ENCODE peak calls at places on chromosomes 2 and 18, in ten cellular contexts. One of them, this sample, is unnamed. For H3K4me1, the result is how much of the 10 kb centered on the place peaks cover.

GRCh38 chr2:193294371-193294770 is 1099.6 kb upstream of the TMEFF2 start:
- DNase-seq in astrocyte: no peak
- DNase-seq in CD4-positive, CD25-positive, alpha-beta regulatory T cell: no peak
- DNase-seq in breast epithelium: no peak
- DNase-seq in SJSA1: no peak
- DNase-seq in right cardiac atrium: no peak
- DNase-seq in cardiac muscle cell: no peak
- DNase-seq in thoracic aorta: no peak
- DNase-seq in transverse colon: no peak
- DNase-seq in CD8-positive, alpha-beta memory T cell: no peak
- DNase-seq in this sample: no peak

GRCh38 chr18:59423251-59423650 is 64.2 kb upstream of the LMAN1 start:
- DNase-seq in astrocyte: no peak
- DNase-seq in CD4-positive, CD25-positive, alpha-beta regulatory T cell: no peak
- DNase-seq in breast epithelium: no peak
- DNase-seq in SJSA1: no peak
- DNase-seq in right cardiac atrium: no peak
- DNase-seq in cardiac muscle cell: no peak
- DNase-seq in thoracic aorta: no peak
- DNase-seq in transverse colon: no peak
- DNase-seq in CD8-positive, alpha-beta memory T cell: no peak
- DNase-seq in this sample: no peak

GRCh38 chr2:235925250-235925919 is 242.8 kb downstream of the GBX2 start:
- DNase-seq in astrocyte: no peak
- DNase-seq in CD4-positive, CD25-positive, alpha-beta regulatory T cell: no peak
- DNase-seq in breast epithelium: no peak
- DNase-seq in SJSA1: no peak
- DNase-seq in right cardiac atrium: no peak
- DNase-seq in cardiac muscle cell: no peak
- DNase-seq in thoracic aorta: no peak
- DNase-seq in transverse colon: no peak
- DNase-seq in CD8-positive, alpha-beta memory T cell: no peak
- DNase-seq in this sample: peak

GRCh38 chr2:424306-425172 is 136.6 kb upstream of the ALKAL2 start:
- DNase-seq in astrocyte: peak
- DNase-seq in CD4-positive, CD25-positive, alpha-beta regulatory T cell: no peak
- DNase-seq in breast epithelium: no peak
- DNase-seq in SJSA1: peak
- DNase-seq in right cardiac atrium: no peak
- DNase-seq in cardiac muscle cell: no peak
- DNase-seq in thoracic aorta: no peak
- DNase-seq in transverse colon: no peak
- DNase-seq in CD8-positive, alpha-beta memory T cell: no peak
- DNase-seq in this sample: peak

GRCh38 chr2:45888167-45888566 is 236.7 kb downstream of the PRKCE start:
- DNase-seq in astrocyte: peak
- DNase-seq in CD4-positive, CD25-positive, alpha-beta regulatory T cell: no peak
- DNase-seq in breast epithelium: no peak
- DNase-seq in SJSA1: no peak
- DNase-seq in right cardiac atrium: no peak
- DNase-seq in cardiac muscle cell: no peak
- DNase-seq in thoracic aorta: no peak
- DNase-seq in transverse colon: no peak
- DNase-seq in CD8-positive, alpha-beta memory T cell: no peak
- DNase-seq in this sample: no peak

GRCh38 chr2:110219496-110220192 is 7.3 kb upstream of the MTLN start:
- DNase-seq in astrocyte: peak
- DNase-seq in CD4-positive, CD25-positive, alpha-beta regulatory T cell: no peak
- DNase-seq in breast epithelium: no peak
- DNase-seq in SJSA1: no peak
- DNase-seq in right cardiac atrium: no peak
- DNase-seq in cardiac muscle cell: no peak
- DNase-seq in thoracic aorta: no peak
- DNase-seq in transverse colon: no peak
- DNase-seq in CD8-positive, alpha-beta memory T cell: no peak
- DNase-seq in this sample: no peak

GRCh38 chr2:201100497-201100896 is 15.5 kb upstream of the CFLAR start:
- DNase-seq in astrocyte: no peak
- DNase-seq in CD4-positive, CD25-positive, alpha-beta regulatory T cell: no peak
- DNase-seq in breast epithelium: no peak
- DNase-seq in SJSA1: no peak
- DNase-seq in right cardiac atrium: no peak
- DNase-seq in cardiac muscle cell: no peak
- DNase-seq in thoracic aorta: no peak
- DNase-seq in transverse colon: no peak
- DNase-seq in CD8-positive, alpha-beta memory T cell: no peak
- DNase-seq in this sample: no peak

GRCh38 chr2:167471332-167471731 is 583.1 kb downstream of the XIRP2 start:
- DNase-seq in astrocyte: no peak
- DNase-seq in CD4-positive, CD25-positive, alpha-beta regulatory T cell: no peak
- DNase-seq in breast epithelium: no peak
- DNase-seq in SJSA1: no peak
- DNase-seq in right cardiac atrium: no peak
- DNase-seq in cardiac muscle cell: no peak
- DNase-seq in thoracic aorta: no peak
- DNase-seq in transverse colon: no peak
- DNase-seq in CD8-positive, alpha-beta memory T cell: no peak
- DNase-seq in this sample: no peak

GRCh38 chr18:31203086-31203793 is 40.6 kb upstream of the DSC1 start:
- DNase-seq in astrocyte: no peak
- DNase-seq in CD4-positive, CD25-positive, alpha-beta regulatory T cell: no peak
- DNase-seq in breast epithelium: no peak
- DNase-seq in SJSA1: no peak
- DNase-seq in right cardiac atrium: peak
- DNase-seq in cardiac muscle cell: no peak
- DNase-seq in thoracic aorta: no peak
- DNase-seq in transverse colon: peak
- DNase-seq in CD8-positive, alpha-beta memory T cell: no peak
- DNase-seq in this sample: no peak

GRCh38 chr2:18792226-18792629 is 202.9 kb upstream of the NT5C1B start:
- DNase-seq in astrocyte: peak
- DNase-seq in CD4-positive, CD25-positive, alpha-beta regulatory T cell: no peak
- DNase-seq in breast epithelium: no peak
- DNase-seq in SJSA1: no peak
- DNase-seq in right cardiac atrium: no peak
- DNase-seq in cardiac muscle cell: no peak
- DNase-seq in thoracic aorta: no peak
- DNase-seq in transverse colon: no peak
- DNase-seq in CD8-positive, alpha-beta memory T cell: no peak
- DNase-seq in this sample: no peak

GRCh38 chr18:21851327-21851961 is 110.9 kb downstream of the MIB1 start:
- DNase-seq in astrocyte: no peak
- DNase-seq in CD4-positive, CD25-positive, alpha-beta regulatory T cell: peak
- DNase-seq in breast epithelium: no peak
- DNase-seq in SJSA1: no peak
- DNase-seq in right cardiac atrium: no peak
- DNase-seq in cardiac muscle cell: no peak
- DNase-seq in thoracic aorta: no peak
- DNase-seq in transverse colon: no peak
- DNase-seq in CD8-positive, alpha-beta memory T cell: no peak
- DNase-seq in this sample: no peak

GRCh38 chr18:76610933-76611749 is 116.1 kb upstream of the ZNF516 start:
- DNase-seq in astrocyte: peak
- DNase-seq in CD4-positive, CD25-positive, alpha-beta regulatory T cell: no peak
- DNase-seq in breast epithelium: no peak
- DNase-seq in SJSA1: no peak
- DNase-seq in right cardiac atrium: no peak
- DNase-seq in cardiac muscle cell: no peak
- DNase-seq in thoracic aorta: no peak
- DNase-seq in transverse colon: no peak
- DNase-seq in CD8-positive, alpha-beta memory T cell: no peak
- DNase-seq in this sample: no peak

GRCh38 chr2:74440005-74440377 is 1.7 kb downstream of the RTKN start:
- DNase-seq in astrocyte: no peak
- DNase-seq in CD4-positive, CD25-positive, alpha-beta regulatory T cell: no peak
- DNase-seq in breast epithelium: peak
- DNase-seq in SJSA1: no peak
- DNase-seq in right cardiac atrium: peak
- DNase-seq in cardiac muscle cell: peak
- DNase-seq in thoracic aorta: no peak
- DNase-seq in transverse colon: peak
- DNase-seq in CD8-positive, alpha-beta memory T cell: no peak
- DNase-seq in this sample: no peak

GRCh38 chr2:3238951-3239841 is 138.4 kb downstream of the EIPR1 start:
- DNase-seq in astrocyte: no peak
- DNase-seq in CD4-positive, CD25-positive, alpha-beta regulatory T cell: peak
- DNase-seq in breast epithelium: no peak
- DNase-seq in SJSA1: no peak
- DNase-seq in right cardiac atrium: no peak
- DNase-seq in cardiac muscle cell: no peak
- DNase-seq in thoracic aorta: no peak
- DNase-seq in transverse colon: no peak
- DNase-seq in CD8-positive, alpha-beta memory T cell: no peak
- DNase-seq in this sample: no peak

GRCh38 chr2:216974321-216975302 is 114.7 kb upstream of the TNP1 start:
- DNase-seq in astrocyte: no peak
- DNase-seq in CD4-positive, CD25-positive, alpha-beta regulatory T cell: no peak
- DNase-seq in breast epithelium: no peak
- DNase-seq in SJSA1: no peak
- DNase-seq in right cardiac atrium: peak
- DNase-seq in cardiac muscle cell: no peak
- DNase-seq in thoracic aorta: no peak
- DNase-seq in transverse colon: no peak
- DNase-seq in CD8-positive, alpha-beta memory T cell: no peak
- DNase-seq in this sample: no peak

GRCh38 chr2:240876475-240877251 is 8.0 kb downstream of the AGXT start:
- DNase-seq in astrocyte: no peak
- DNase-seq in CD4-positive, CD25-positive, alpha-beta regulatory T cell: no peak
- DNase-seq in breast epithelium: no peak
- DNase-seq in SJSA1: no peak
- DNase-seq in right cardiac atrium: no peak
- DNase-seq in cardiac muscle cell: no peak
- DNase-seq in thoracic aorta: no peak
- DNase-seq in transverse colon: peak
- DNase-seq in CD8-positive, alpha-beta memory T cell: no peak
- DNase-seq in this sample: no peak

GRCh38 chr2:127079358-127079920 is 27.5 kb downstream of the BIN1 start:
- DNase-seq in astrocyte: no peak
- DNase-seq in CD4-positive, CD25-positive, alpha-beta regulatory T cell: peak
- DNase-seq in breast epithelium: no peak
- DNase-seq in SJSA1: no peak
- DNase-seq in right cardiac atrium: no peak
- DNase-seq in cardiac muscle cell: peak
- DNase-seq in thoracic aorta: no peak
- DNase-seq in transverse colon: no peak
- DNase-seq in CD8-positive, alpha-beta memory T cell: no peak
- DNase-seq in this sample: no peak

GRCh38 chr2:44936715-44937687 is 4.5 kb upstream of the SIX3 start:
- DNase-seq in astrocyte: no peak
- DNase-seq in CD4-positive, CD25-positive, alpha-beta regulatory T cell: no peak
- DNase-seq in breast epithelium: no peak
- DNase-seq in SJSA1: no peak
- DNase-seq in right cardiac atrium: no peak
- DNase-seq in cardiac muscle cell: no peak
- DNase-seq in thoracic aorta: no peak
- DNase-seq in transverse colon: no peak
- DNase-seq in CD8-positive, alpha-beta memory T cell: no peak
- DNase-seq in this sample: peak

GRCh38 chr2:219060821-219061791 is at the start of gene IHH:
- DNase-seq in astrocyte: no peak
- DNase-seq in CD4-positive, CD25-positive, alpha-beta regulatory T cell: peak
- DNase-seq in breast epithelium: no peak
- DNase-seq in SJSA1: no peak
- DNase-seq in right cardiac atrium: no peak
- DNase-seq in cardiac muscle cell: peak
- DNase-seq in thoracic aorta: no peak
- DNase-seq in transverse colon: peak
- DNase-seq in CD8-positive, alpha-beta memory T cell: no peak
- DNase-seq in this sample: peak

GRCh38 chr18:9839211-9839610 is 46.6 kb upstream of the TXNDC2 start:
- DNase-seq in astrocyte: no peak
- DNase-seq in CD4-positive, CD25-positive, alpha-beta regulatory T cell: no peak
- DNase-seq in breast epithelium: no peak
- DNase-seq in SJSA1: no peak
- DNase-seq in right cardiac atrium: no peak
- DNase-seq in cardiac muscle cell: no peak
- DNase-seq in thoracic aorta: no peak
- DNase-seq in transverse colon: no peak
- DNase-seq in CD8-positive, alpha-beta memory T cell: no peak
- DNase-seq in this sample: no peak
- H3K4me1 ChIP-seq in astrocyte: under half
- H3K4me1 ChIP-seq in CD4-positive, CD25-positive, alpha-beta regulatory T cell: under half
- H3K4me1 ChIP-seq in breast epithelium: under half
- H3K4me1 ChIP-seq in SJSA1: under half
- H3K4me1 ChIP-seq in right cardiac atrium: under half
- H3K4me1 ChIP-seq in cardiac muscle cell: under half
- H3K4me1 ChIP-seq in thoracic aorta: under half
- H3K4me1 ChIP-seq in transverse colon: under half
- H3K4me1 ChIP-seq in CD8-positive, alpha-beta memory T cell: under half
- H3K4me1 ChIP-seq in this sample: under half

GRCh38 chr18:61606068-61606660 is 272.9 kb downstream of the CDH20 start:
- DNase-seq in astrocyte: peak
- DNase-seq in CD4-positive, CD25-positive, alpha-beta regulatory T cell: no peak
- DNase-seq in breast epithelium: peak
- DNase-seq in SJSA1: peak
- DNase-seq in right cardiac atrium: peak
- DNase-seq in cardiac muscle cell: peak
- DNase-seq in thoracic aorta: no peak
- DNase-seq in transverse colon: no peak
- DNase-seq in CD8-positive, alpha-beta memory T cell: no peak
- DNase-seq in this sample: peak
- H3K4me3 ChIP-seq in astrocyte: peak
- H3K4me3 ChIP-seq in CD4-positive, CD25-positive, alpha-beta regulatory T cell: no peak
- H3K4me3 ChIP-seq in breast epithelium: peak
- H3K4me3 ChIP-seq in SJSA1: peak
- H3K4me3 ChIP-seq in right cardiac atrium: peak
- H3K4me3 ChIP-seq in cardiac muscle cell: peak
- H3K4me3 ChIP-seq in thoracic aorta: peak
- H3K4me3 ChIP-seq in transverse colon: no peak
- H3K4me3 ChIP-seq in CD8-positive, alpha-beta memory T cell: no peak
- H3K4me3 ChIP-seq in this sample: peak

DNA sequence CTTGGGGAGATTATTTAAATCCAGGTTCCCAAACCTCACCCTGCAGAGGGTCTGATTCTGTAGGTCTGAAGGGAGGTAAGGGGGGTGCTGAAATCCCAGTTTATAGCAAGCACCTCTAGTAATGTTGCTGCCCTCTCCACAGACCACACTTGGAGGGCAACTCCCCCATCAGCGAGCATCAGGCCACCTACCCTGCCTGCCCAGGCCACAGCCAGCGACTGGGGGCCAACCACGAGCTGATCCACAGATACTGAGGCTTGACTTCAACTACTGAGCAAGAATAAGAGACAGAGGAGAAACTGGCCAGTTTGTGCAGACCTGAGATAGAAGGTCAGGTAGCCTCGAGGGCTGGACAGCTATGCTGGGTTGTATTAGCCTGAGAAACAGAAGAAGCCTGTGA is 36.3 kb upstream of the LBH start:
- DNase-seq in astrocyte: no peak
- DNase-seq in CD4-positive, CD25-positive, alpha-beta regulatory T cell: no peak
- DNase-seq in breast epithelium: no peak
- DNase-seq in SJSA1: no peak
- DNase-seq in right cardiac atrium: no peak
- DNase-seq in cardiac muscle cell: no peak
- DNase-seq in thoracic aorta: no peak
- DNase-seq in transverse colon: no peak
- DNase-seq in CD8-positive, alpha-beta memory T cell: no peak
- DNase-seq in this sample: no peak
- H3K27ac ChIP-seq in astrocyte: no peak
- H3K27ac ChIP-seq in CD4-positive, CD25-positive, alpha-beta regulatory T cell: no peak
- H3K27ac ChIP-seq in breast epithelium: no peak
- H3K27ac ChIP-seq in SJSA1: no peak
- H3K27ac ChIP-seq in right cardiac atrium: no peak
- H3K27ac ChIP-seq in cardiac muscle cell: peak
- H3K27ac ChIP-seq in thoracic aorta: no peak
- H3K27ac ChIP-seq in transverse colon: no peak
- H3K27ac ChIP-seq in CD8-positive, alpha-beta memory T cell: no peak
- H3K27ac ChIP-seq in this sample: no peak

GRCh38 chr2:170821631-170822291 is 5.1 kb downstream of the GAD1 start:
- DNase-seq in astrocyte: no peak
- DNase-seq in CD4-positive, CD25-positive, alpha-beta regulatory T cell: no peak
- DNase-seq in breast epithelium: no peak
- DNase-seq in SJSA1: no peak
- DNase-seq in right cardiac atrium: no peak
- DNase-seq in cardiac muscle cell: no peak
- DNase-seq in thoracic aorta: no peak
- DNase-seq in transverse colon: no peak
- DNase-seq in CD8-positive, alpha-beta memory T cell: no peak
- DNase-seq in this sample: no peak
- H3K4me1 ChIP-seq in astrocyte: under half
- H3K4me1 ChIP-seq in CD4-positive, CD25-positive, alpha-beta regulatory T cell: half or more
- H3K4me1 ChIP-seq in breast epithelium: under half
- H3K4me1 ChIP-seq in SJSA1: under half
- H3K4me1 ChIP-seq in right cardiac atrium: under half
- H3K4me1 ChIP-seq in cardiac muscle cell: under half
- H3K4me1 ChIP-seq in thoracic aorta: half or more
- H3K4me1 ChIP-seq in transverse colon: half or more
- H3K4me1 ChIP-seq in CD8-positive, alpha-beta memory T cell: half or more
- H3K4me1 ChIP-seq in this sample: under half